ENCODE peak calls at places on chromosomes 12 and 14, in five cellular contexts. N is CD4-positive, alpha-beta T cell; H is myocyte; S is NCI-H2081; C is fibroblast of mammary gland. P is an unnamed sample.

GRCh38 chr12:68352067-68352466 is 19.9 kb upstream of the MDM1 start:
- DNase-seq in N (no peak), H (peak; percentile 49), C (peak; percentile 56), S (no peak), P (no peak)

GRCh38 chr14:69989622-69990021 is 110.4 kb downstream of the SMOC1 start:
- DNase-seq in N (no peak), H (no peak), C (no peak), S (no peak), P (no peak)

GRCh38 chr14:103550451-103551337 is 11.8 kb downstream of the BAG5 start:
- DNase-seq in H (no peak), N (no peak), C (no peak), S (no peak), P (no peak)

GRCh38 chr12:15789215-15790171 is at the start of gene EPS8:
- DNase-seq in H (peak; percentile 95), C (peak; percentile 87), N (peak; percentile 88), S (peak; percentile 93), P (peak; percentile 95)

GRCh38 chr12:101946233-101946611 is 68.8 kb downstream of the DRAM1 start:
- DNase-seq in S (no peak), C (no peak), N (no peak), H (no peak), P (no peak)

GRCh38 chr12:51678086-51678724 is 87.2 kb downstream of the SCN8A start:
- DNase-seq in N (no peak), H (peak; percentile 78), S (peak; percentile 57), C (peak; percentile 63), P (no peak)

GRCh38 chr12:52010152-52010622 is 3.4 kb downstream of the TAMALIN start:
- DNase-seq in H (peak; percentile 93), N (no peak), C (peak; percentile 72), S (peak; percentile 46), P (no peak)

GRCh38 chr12:81300454-81300853 is 222.6 kb downstream of the ACSS3 start:
- DNase-seq in C (no peak), N (no peak), S (no peak), H (peak; percentile 9), P (no peak)

GRCh38 chr12:53829130-53829529 is 77.4 kb upstream of the CISTR start:
- DNase-seq in N (no peak), H (no peak), C (no peak), S (peak; percentile 29), P (no peak)

GRCh38 chr14:53915364-53916014 is 41.1 kb downstream of the BMP4 start:
- DNase-seq in C (peak; percentile 4), H (no peak), N (no peak), S (no peak), P (no peak)

GRCh38 chr12:19130224-19131019 is 889 bp downstream of the PLEKHA5 start:
- DNase-seq in S (peak; percentile 50), N (no peak), H (peak; percentile 32), C (peak; percentile 16), P (peak; percentile 54)

GRCh38 chr12:43198608-43199007 is 353.4 kb downstream of the ADAMTS20 start:
- DNase-seq in N (no peak), S (no peak), H (no peak), C (no peak), P (no peak)

GRCh38 chr12:998020-998874 is 7.2 kb downstream of the ERC1 start:
- DNase-seq in H (no peak), C (peak; percentile 12), N (no peak), S (no peak), P (no peak)

GRCh38 chr12:75883241-75883640 is 148.3 kb downstream of the PHLDA1 start:
- DNase-seq in N (no peak), C (no peak), S (no peak), H (no peak), P (no peak)

GRCh38 chr12:105393586-105393985 is 63.1 kb downstream of the C12orf75 start:
- DNase-seq in C (peak; percentile 30), S (no peak), N (no peak), H (peak; percentile 48), P (no peak)

GRCh38 chr14:63470877-63471565 is 72.2 kb downstream of the PPP2R5E start:
- DNase-seq in H (peak; percentile 9), N (no peak), S (no peak), C (peak; percentile 82), P (no peak)

GRCh38 chr14:77212933-77213656 is 31.5 kb downstream of the TMEM63C start:
- DNase-seq in S (peak; percentile 60), H (peak; percentile 24), C (peak; percentile 8), N (no peak), P (peak; percentile 66)

GRCh38 chr14:92154283-92154942 is 32.6 kb downstream of the CPSF2 start:
- DNase-seq in H (no peak), N (no peak), S (peak; percentile 52), C (peak; percentile 37), P (no peak)

GRCh38 chr12:113688313-113688712 is 216.6 kb upstream of the LHX5 start:
- DNase-seq in S (no peak), C (no peak), H (no peak), N (no peak), P (no peak)

GRCh38 chr12:79929065-79929464 is 5.8 kb downstream of the PPP1R12A start:
- DNase-seq in H (no peak), S (no peak), C (no peak), N (no peak), P (no peak)

GRCh38 chr14:33836203-33836894 is 114.5 kb downstream of the EGLN3 start:
- DNase-seq in C (no peak), S (no peak), H (no peak), N (no peak), P (no peak)

GRCh38 chr12:54945082-54945481 is 39.5 kb downstream of the TESPA1 start:
- DNase-seq in C (no peak), H (no peak), S (no peak), N (no peak), P (no peak)

GRCh38 chr14:71647086-71647784 is 285.0 kb upstream of the RGS6 start:
- DNase-seq in S (no peak), C (no peak), N (no peak), H (no peak), P (no peak)

GRCh38 chr14:38481939-38482678 is 226.2 kb upstream of the CLEC14A start:
- DNase-seq in S (no peak), H (peak; percentile 75), C (peak; percentile 71), N (no peak), P (no peak)

GRCh38 chr14:81991998-81992397 is 458.3 kb upstream of the SEL1L start:
- DNase-seq in N (no peak), H (peak; percentile 2), C (peak; percentile 1), S (no peak), P (no peak)

GRCh38 chr12:93032748-93033147 is 103.7 kb upstream of the EEA1 start:
- DNase-seq in H (peak; percentile 82), N (no peak), S (no peak), C (no peak), P (no peak)

GRCh38 chr12:64526859-64527258 is 74.9 kb downstream of the TBK1 start:
- DNase-seq in S (no peak), C (peak; percentile 78), N (no peak), H (no peak), P (no peak)

GRCh38 chr12:117377758-117378157 is 16.3 kb upstream of the NOS1 start:
- DNase-seq in N (no peak), S (peak; percentile 17), C (no peak), H (no peak), P (no peak)